ENCODE peak calls at places on chromosomes 6 and 20, in four cellular contexts. V is A549, H is PC-9, Y is K562. E is an unnamed sample.

GRCh38 chr20:57244221-57244585 is 22.2 kb downstream of the BMP7 start:
- DNase-seq in H (no peak), V (no peak), Y (no peak), E (no peak)

GRCh38 chr6:154428892-154429291 is 72.3 kb upstream of the IPCEF1 start:
- DNase-seq in H (no peak), Y (no peak), V (no peak), E (no peak)

GRCh38 chr20:47334022-47334551 is 22.4 kb downstream of the ZMYND8 start:
- DNase-seq in H (peak), V (peak), Y (no peak), E (no peak)

GRCh38 chr20:29874476-29875202 is 1382.8 kb upstream of the DEFB115 start:
- DNase-seq in H (no peak), V (no peak), Y (peak), E (no peak)

GRCh38 chr6:72218125-72218524 is 331.8 kb downstream of the RIMS1 start:
- DNase-seq in V (peak), Y (peak), H (peak), E (peak)

GRCh38 chr6:115058414-115059211 is 715.8 kb upstream of the HS3ST5 start:
- DNase-seq in V (no peak), Y (no peak), H (no peak), E (no peak)

GRCh38 chr20:57657537-57658446 is 37.6 kb upstream of the ZBP1 start:
- DNase-seq in V (no peak), H (no peak), Y (no peak), E (no peak)

GRCh38 chr20:60921021-60921622 is 330.9 kb upstream of the CDH4 start:
- DNase-seq in V (peak), H (no peak), Y (peak), E (peak)

GRCh38 chr6:28903686-28904085 is 20.1 kb downstream of the TRIM27 start:
- DNase-seq in V (no peak), H (no peak), Y (no peak), E (no peak)

GRCh38 chr6:90650041-90650948 is 63.4 kb upstream of the MAP3K7 start:
- DNase-seq in V (no peak), H (no peak), Y (no peak), E (no peak)

GRCh38 chr6:81938991-81939773 is 186.7 kb upstream of the TENT5A start:
- DNase-seq in H (peak), Y (peak), V (no peak), E (peak)

GRCh38 chr6:105452924-105453756 is 50.3 kb upstream of the PREP start:
- DNase-seq in H (no peak), V (no peak), Y (no peak), E (no peak)

GRCh38 chr6:95230071-95230740 is 347.1 kb upstream of the MANEA start:
- DNase-seq in V (no peak), H (no peak), Y (no peak), E (no peak)

GRCh38 chr6:136347847-136348246 is 58.2 kb upstream of the BCLAF1 start:
- DNase-seq in Y (no peak), H (no peak), V (no peak), E (no peak)

GRCh38 chr6:136535017-136535416 is 15.2 kb downstream of the MAP7 start:
- DNase-seq in Y (no peak), V (no peak), H (no peak), E (no peak)

GRCh38 chr6:167566711-167567141 is 241.8 kb downstream of the TTLL2 start:
- DNase-seq in H (no peak), Y (no peak), V (no peak), E (no peak)

GRCh38 chr6:138999949-139000725 is 12.1 kb upstream of the REPS1 start:
- DNase-seq in Y (no peak), V (no peak), H (no peak), E (no peak)

GRCh38 chr20:46544576-46544975 is 5.9 kb downstream of the OCSTAMP start:
- DNase-seq in H (no peak), V (no peak), Y (no peak), E (no peak)

GRCh38 chr6:40585661-40586269 is 1.4 kb downstream of the LRFN2 start:
- DNase-seq in H (no peak), Y (no peak), V (no peak), E (peak)

GRCh38 chr6:28633445-28634215 is 107.9 kb downstream of the GPX5 start:
- DNase-seq in H (no peak), Y (no peak), V (peak), E (peak)

GRCh38 chr6:41442800-41443501 is 103.2 kb upstream of the FOXP4 start:
- DNase-seq in V (no peak), H (no peak), Y (peak), E (peak)

GRCh38 chr6:111639266-111639665 is 33.6 kb upstream of the TRAF3IP2 start:
- DNase-seq in H (no peak), Y (no peak), V (no peak), E (no peak)

GRCh38 chr6:20866940-20867630 is 332.8 kb downstream of the CDKAL1 start:
- DNase-seq in Y (no peak), V (peak), H (no peak), E (no peak)

GRCh38 chr20:53795170-53795569 is 201.5 kb upstream of the ZNF217 start:
- DNase-seq in Y (no peak), H (no peak), V (no peak), E (no peak)

GRCh38 chr6:26594128-26594493 is 2.6 kb upstream of the ABT1 start:
- DNase-seq in V (no peak), Y (no peak), H (no peak), E (no peak)

GRCh38 chr20:48339147-48339985 is 488.4 kb downstream of the PREX1 start:
- DNase-seq in H (peak), V (no peak), Y (peak), E (no peak)

GRCh38 chr6:147641511-147641910 is 133.0 kb downstream of the SAMD5 start:
- DNase-seq in V (no peak), Y (no peak), H (no peak), E (no peak)

GRCh38 chr20:23366384-23366783 is 4.4 kb downstream of the GZF1 start:
- DNase-seq in Y (no peak), V (no peak), H (no peak), E (no peak)

GRCh38 chr6:112149719-112150263 is 62.4 kb downstream of the FAM229B start:
- DNase-seq in Y (no peak), H (no peak), V (no peak), E (no peak)

GRCh38 chr6:81613606-81614005 is 138.9 kb downstream of the TENT5A start:
- DNase-seq in V (no peak), H (no peak), Y (no peak), E (no peak)

GRCh38 chr6:137518584-137518983 is 24.4 kb upstream of the OLIG3 start:
- DNase-seq in V (no peak), Y (no peak), H (no peak), E (peak)

GRCh38 chr6:158839796-158840195 is 20.6 kb upstream of the EZR start:
- DNase-seq in Y (no peak), H (no peak), V (no peak), E (no peak)

GRCh38 chr6:158835616-158836221 is 16.6 kb upstream of the EZR start:
- DNase-seq in H (peak), Y (peak), V (no peak), E (no peak)

GRCh38 chr6:158836625-158837311 is 17.6 kb upstream of the EZR start:
- DNase-seq in Y (no peak), V (no peak), H (no peak), E (no peak)

GRCh38 chr6:158840465-158840864 is 21.3 kb upstream of the EZR start:
- DNase-seq in Y (no peak), H (no peak), V (no peak), E (no peak)

DNA sequence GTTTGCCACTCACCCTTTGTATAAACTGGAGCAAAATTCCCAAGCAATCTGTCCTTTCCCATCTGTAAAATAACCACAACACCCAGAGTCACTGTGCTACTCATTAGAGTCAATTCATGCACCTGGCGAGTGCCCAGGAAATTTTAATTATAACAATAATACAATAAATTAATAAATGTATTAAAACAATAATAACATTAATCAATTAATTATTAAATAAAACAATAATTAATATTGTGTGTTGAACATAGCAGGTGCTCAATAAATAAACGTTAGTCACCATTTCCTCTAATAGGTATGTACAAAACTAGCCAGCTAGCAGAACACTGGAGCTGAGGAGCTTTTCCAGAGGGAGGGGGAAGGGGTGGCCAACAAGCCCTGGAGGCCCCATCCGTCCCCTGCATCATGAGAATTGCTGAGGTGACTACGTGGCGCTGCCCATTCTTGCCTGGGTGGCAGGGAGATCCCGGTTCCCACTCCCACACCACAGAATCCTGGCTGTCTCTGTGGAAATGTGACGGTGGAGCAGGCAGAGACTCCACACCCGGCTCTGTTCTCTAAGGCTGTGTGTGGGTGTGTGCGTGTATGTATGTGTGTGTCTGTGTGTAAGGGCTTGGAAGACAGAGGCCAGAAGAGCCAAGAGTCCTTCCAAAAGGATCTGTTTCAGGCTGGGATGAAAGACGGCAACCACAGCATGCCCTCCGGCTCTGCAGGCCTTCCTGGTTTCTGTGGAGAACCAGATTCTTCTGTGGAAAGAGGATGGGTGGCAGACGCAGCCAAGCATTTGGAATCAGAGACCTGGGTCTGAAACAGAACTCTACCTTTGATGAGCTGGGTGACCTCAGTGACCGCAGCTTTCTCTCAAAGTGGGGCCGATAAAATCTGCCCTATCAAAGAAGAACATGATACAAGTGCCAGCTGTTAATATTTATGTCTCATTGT is 18.8 kb upstream of the EZR start:
- DNase-seq in Y (no peak), H (no peak), V (no peak), E (no peak)
- H3K4me2 ChIP-seq in Y (no peak), H (no peak), V (no peak), E (no peak)

DNA sequence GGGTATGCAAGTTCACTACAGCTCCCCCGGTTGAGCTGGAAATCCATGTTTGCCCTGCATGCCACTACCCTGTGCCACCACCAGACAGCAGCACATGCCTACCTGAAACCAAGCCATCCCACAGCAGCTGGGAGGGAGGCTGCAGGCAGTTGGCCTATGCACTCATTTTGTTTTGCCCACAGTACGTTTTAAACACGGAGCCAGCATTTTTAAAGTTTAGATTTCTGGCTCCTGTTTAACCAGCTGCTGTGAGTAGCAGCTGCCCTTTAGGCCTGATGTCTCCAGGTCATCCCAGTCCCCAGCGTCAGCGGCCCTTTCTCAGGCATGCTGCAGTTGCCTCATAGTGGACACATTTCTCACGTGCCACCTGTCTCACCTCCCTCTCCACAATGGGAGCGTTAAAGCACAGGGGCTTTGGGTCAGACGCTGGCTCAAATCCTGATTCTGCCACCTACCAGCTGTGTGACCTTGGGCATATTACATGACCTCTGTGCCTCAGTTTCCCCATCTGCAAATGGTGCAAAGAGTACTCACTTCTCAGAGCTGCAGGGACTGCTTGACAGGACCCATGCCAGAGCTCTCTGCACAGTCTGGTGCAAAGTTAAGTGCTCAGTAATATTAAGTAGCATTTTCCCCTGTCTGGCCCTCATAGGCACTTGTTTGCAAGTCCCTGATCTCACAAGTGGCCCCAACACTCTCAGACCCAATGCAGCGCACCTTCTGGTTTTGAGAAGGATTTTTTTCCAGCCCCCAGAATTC is 8.2 kb upstream of the UBE2V1 start:
- DNase-seq in V (peak), H (peak), Y (peak), E (peak)
- H3K4me3 ChIP-seq in V (no peak), H (no peak), Y (no peak), E (no peak)

DNA sequence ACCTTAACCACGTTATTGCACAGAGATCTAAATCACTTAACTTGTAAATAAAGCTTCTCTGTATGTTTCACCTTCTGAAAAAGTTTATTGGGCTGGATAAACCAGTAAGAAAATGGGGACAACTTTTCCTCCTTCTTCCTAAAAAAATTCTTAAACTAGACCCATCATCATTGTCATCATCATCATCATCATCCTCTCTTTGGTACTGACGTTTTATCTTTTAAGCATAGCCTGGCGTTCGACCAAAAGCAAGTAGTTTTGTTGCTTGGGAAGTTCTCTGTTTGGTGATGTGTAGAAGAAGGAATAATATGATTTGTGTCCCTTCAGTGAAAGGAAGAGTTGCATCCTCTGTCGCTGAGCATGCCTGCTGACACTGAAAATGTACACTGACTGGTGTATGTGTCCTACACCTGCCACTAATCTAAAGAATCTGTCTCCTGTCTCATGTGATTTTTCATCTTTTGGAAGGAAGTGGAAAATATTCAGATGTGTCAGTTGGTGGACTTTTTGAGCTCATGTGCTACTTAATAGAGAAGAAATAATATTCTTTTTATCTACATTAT is 2.4 kb downstream of the CLVS2 start:
- DNase-seq in Y (no peak), V (no peak), H (no peak), E (no peak)
- H3K4me2 ChIP-seq in Y (no peak), V (no peak), H (no peak), E (no peak)

GRCh38 chr6:13299403-13299821 is 28.9 kb downstream of the TBC1D7 start:
- DNase-seq in H (no peak), V (no peak), Y (no peak), E (no peak)
- H3K4me3 ChIP-seq in H (no peak), V (no peak), Y (no peak), E (no peak)

GRCh38 chr6:127732927-127733326 is 156.0 kb downstream of the C6orf58 start:
- DNase-seq in V (no peak), Y (no peak), H (no peak), E (no peak)
- H3K4me2 ChIP-seq in V (no peak), Y (no peak), H (no peak), E (no peak)

DNA sequence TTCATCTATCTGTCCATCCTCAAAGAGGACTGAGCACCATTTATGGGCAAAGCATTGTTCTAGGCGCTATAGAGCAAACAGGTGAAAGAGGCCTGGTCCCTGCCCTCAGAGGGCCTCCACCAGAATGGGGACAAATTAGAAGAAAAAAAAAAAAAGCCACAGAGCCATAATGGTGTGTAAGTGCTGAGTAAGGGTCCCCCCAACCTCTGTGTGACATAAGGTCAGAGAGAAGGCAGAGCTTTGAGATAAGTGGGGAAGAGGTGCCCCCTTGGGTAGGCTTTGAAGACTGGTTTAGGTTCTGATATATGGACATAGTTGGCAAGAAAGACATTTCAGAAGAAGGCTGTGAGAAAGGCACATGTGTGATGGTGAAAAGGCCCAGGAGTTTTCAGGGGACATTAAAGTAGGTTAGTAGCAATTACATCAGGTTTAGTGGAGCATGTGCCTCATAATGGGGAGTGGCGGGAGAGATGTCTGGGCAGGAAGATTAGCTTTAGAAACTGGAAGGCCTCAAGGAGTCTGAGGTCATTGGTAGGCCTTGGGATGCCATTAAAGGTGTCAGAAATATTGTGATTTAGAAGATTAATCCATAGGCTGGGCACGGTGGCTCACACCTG is 15.3 kb upstream of the ZBTB9 start:
- DNase-seq in Y (no peak), H (no peak), V (no peak), E (no peak)
- H3K4me3 ChIP-seq in Y (no peak), H (no peak), V (no peak), E (no peak)

DNA sequence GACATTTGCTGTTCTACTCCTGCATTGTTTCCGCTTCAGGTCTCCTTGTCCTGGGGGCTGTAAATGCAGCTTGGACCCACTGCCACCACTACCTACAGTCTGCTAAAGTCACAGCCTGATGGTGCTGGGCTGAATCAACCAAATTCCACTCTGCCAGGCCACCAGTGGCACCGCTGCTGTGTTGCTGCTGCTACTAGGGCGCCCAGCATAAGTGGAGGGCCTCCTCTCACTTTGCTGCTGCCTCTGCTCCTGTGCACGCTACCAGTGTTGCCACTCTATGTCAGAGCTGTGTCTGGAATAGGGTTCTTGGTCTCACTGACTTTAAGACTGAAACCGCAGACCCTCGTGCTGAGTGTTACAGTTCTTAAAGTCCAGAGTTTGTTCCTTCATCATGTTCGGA is 1.4 kb upstream of the SSR1 start:
- DNase-seq in H (no peak), V (no peak), Y (no peak), E (no peak)
- H3K4me2 ChIP-seq in H (peak), V (no peak), Y (no peak), E (no peak)

DNA sequence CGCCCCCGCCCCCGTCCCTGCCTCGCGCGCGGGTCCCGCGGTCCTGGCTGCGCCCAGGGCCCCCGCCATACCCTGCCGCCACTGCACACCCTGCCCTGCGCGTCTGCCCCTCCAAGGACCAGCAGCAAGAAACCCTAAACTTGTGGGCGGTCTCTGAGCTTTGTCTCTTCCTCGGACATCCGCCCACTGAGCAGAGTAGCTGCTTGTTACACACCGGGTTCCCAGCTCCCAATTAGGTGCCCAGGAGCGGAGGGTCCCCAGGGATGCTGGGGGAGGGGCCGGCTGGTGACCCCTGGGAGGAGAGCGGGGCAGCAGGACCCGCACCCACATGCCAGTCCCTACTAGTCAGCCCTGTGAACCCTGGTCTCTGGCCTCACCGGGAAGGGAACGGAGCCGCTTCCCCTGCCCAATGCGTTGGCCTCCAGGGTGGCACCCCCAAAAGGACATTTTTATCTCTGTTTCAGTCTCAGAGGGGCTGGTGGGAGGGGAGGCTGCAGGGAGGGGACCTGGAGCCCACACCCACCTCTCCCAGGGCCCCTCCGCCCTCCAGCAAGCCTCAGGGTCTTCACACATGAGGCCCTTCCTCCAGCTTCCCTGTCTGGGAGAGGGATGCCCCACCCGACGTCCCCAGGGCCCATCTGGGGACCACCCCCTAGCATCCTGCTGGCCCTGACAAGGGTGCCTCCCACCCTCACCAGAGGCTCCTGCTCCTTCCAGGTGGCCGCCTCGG is 10.5 kb downstream of the STMN3 start:
- DNase-seq in H (peak), Y (no peak), V (no peak), E (peak)
- H3K4me3 ChIP-seq in H (peak), Y (peak), V (peak), E (peak)

E was measured in GM23338.